ENCODE peak calls at places on chromosomes 6 and 20, in six cellular contexts. B, E, V, J, Q and L are unnamed samples.

GRCh38 chr6:23446394-23447001 is 679.5 kb upstream of the NRSN1 start:
- DNase-seq in B (peak), E (peak), V (no peak), J (peak), Q (peak), L (peak)

GRCh38 chr20:21424846-21425245 is 27.5 kb upstream of the NKX2-4 start:
- DNase-seq in B (no peak), E (no peak), V (no peak), J (no peak), Q (no peak), L (no peak)

GRCh38 chr6:39256294-39256693 is 27.0 kb upstream of the KCNK5 start:
- DNase-seq in B (no peak), E (no peak), V (no peak), J (no peak), Q (no peak), L (no peak)

GRCh38 chr6:162728177-162728571 is 400 bp downstream of the PACRG start:
- DNase-seq in B (no peak), E (no peak), V (no peak), J (no peak), Q (no peak), L (no peak)

GRCh38 chr20:4091332-4092135 is 76.2 kb upstream of the RNF24 start:
- DNase-seq in B (no peak), E (peak), V (peak), J (peak), Q (peak), L (no peak)

GRCh38 chr6:146267447-146267846 is 238.6 kb downstream of the GRM1 start:
- DNase-seq in B (no peak), E (no peak), V (no peak), J (no peak), Q (no peak), L (no peak)

GRCh38 chr6:170287371-170287876 is 3.5 kb downstream of the DLL1 start:
- DNase-seq in B (no peak), E (no peak), V (no peak), J (no peak), Q (no peak), L (no peak)

GRCh38 chr6:86255973-86256372 is 613.3 kb upstream of the SYNCRIP start:
- DNase-seq in B (no peak), E (no peak), V (no peak), J (no peak), Q (no peak), L (no peak)

GRCh38 chr20:3235661-3236324 is 3.2 kb downstream of the SLC4A11 start:
- DNase-seq in B (no peak), E (no peak), V (peak), J (no peak), Q (no peak), L (no peak)

GRCh38 chr6:112296122-112296521 is 41.8 kb upstream of the LAMA4 start:
- DNase-seq in B (peak), E (peak), V (peak), J (peak), Q (peak), L (no peak)

GRCh38 chr20:59421089-59421488 is 120.7 kb downstream of the EDN3 start:
- DNase-seq in B (no peak), E (no peak), V (no peak), J (no peak), Q (no peak), L (no peak)

GRCh38 chr6:17908831-17909230 is 78.6 kb downstream of the KIF13A start:
- DNase-seq in B (no peak), E (no peak), V (no peak), J (no peak), Q (no peak), L (no peak)

GRCh38 chr6:17758113-17758512 is 51.4 kb upstream of the NUP153 start:
- DNase-seq in B (no peak), E (no peak), V (no peak), J (no peak), Q (no peak), L (no peak)

GRCh38 chr20:40938020-40938419 is 90.6 kb upstream of the TOP1 start:
- DNase-seq in B (no peak), E (no peak), V (no peak), J (peak), Q (no peak), L (no peak)

GRCh38 chr20:50399003-50399916 is 110.9 kb upstream of the PTPN1 start:
- DNase-seq in B (no peak), E (peak), V (peak), J (no peak), Q (peak), L (no peak)

GRCh38 chr6:87766211-87766610 is 64.2 kb upstream of the AKIRIN2 start:
- DNase-seq in B (no peak), E (no peak), V (no peak), J (no peak), Q (no peak), L (no peak)

GRCh38 chr6:14406616-14407343 is 289.2 kb downstream of the CD83 start:
- DNase-seq in B (no peak), E (no peak), V (no peak), J (peak), Q (no peak), L (no peak)

GRCh38 chr20:7742479-7742878 is 197.8 kb downstream of the HAO1 start:
- DNase-seq in B (no peak), E (peak), V (no peak), J (no peak), Q (peak), L (no peak)

GRCh38 chr6:63333440-63333839 is 13.7 kb upstream of the LGSN start:
- DNase-seq in B (no peak), E (no peak), V (no peak), J (no peak), Q (no peak), L (no peak)

GRCh38 chr20:63520594-63520938 is at the start of gene PPDPF:
- DNase-seq in B (no peak), E (peak), V (no peak), J (peak), Q (peak), L (no peak)

GRCh38 chr6:52572536-52572935 is 4.3 kb downstream of the TRAM2 start:
- DNase-seq in B (no peak), E (no peak), V (no peak), J (no peak), Q (no peak), L (no peak)

GRCh38 chr6:93684339-93684738 is 265.0 kb upstream of the EPHA7 start:
- DNase-seq in B (no peak), E (peak), V (no peak), J (no peak), Q (no peak), L (no peak)

GRCh38 chr20:53943522-53944291 is 126.7 kb downstream of the BCAS1 start:
- DNase-seq in B (no peak), E (no peak), V (no peak), J (peak), Q (no peak), L (no peak)

GRCh38 chr6:112215901-112216300 is 38.5 kb downstream of the LAMA4 start:
- DNase-seq in B (no peak), E (no peak), V (no peak), J (no peak), Q (no peak), L (no peak)

GRCh38 chr20:9359561-9360308 is 154.7 kb upstream of the LAMP5 start:
- DNase-seq in B (peak), E (peak), V (peak), J (peak), Q (peak), L (peak)

GRCh38 chr20:14830466-14830865 is 493.1 kb upstream of the FLRT3 start:
- DNase-seq in B (no peak), E (no peak), V (no peak), J (no peak), Q (no peak), L (no peak)

GRCh38 chr20:56592817-56593216 is 36.3 kb upstream of the TFAP2C start:
- DNase-seq in B (no peak), E (no peak), V (no peak), J (no peak), Q (no peak), L (no peak)

GRCh38 chr20:35015863-35016193 is 60.2 kb downstream of the MYH7B start:
- DNase-seq in B (no peak), E (no peak), V (no peak), J (no peak), Q (no peak), L (no peak)

GRCh38 chr6:912871-913663 is 220.1 kb upstream of the EXOC2 start:
- DNase-seq in B (peak), E (peak), V (peak), J (no peak), Q (no peak), L (no peak)

GRCh38 chr6:125120054-125120590 is 33.5 kb upstream of the TPD52L1 start:
- DNase-seq in B (no peak), E (no peak), V (no peak), J (peak), Q (no peak), L (no peak)

GRCh38 chr6:125121894-125122293 is 31.7 kb upstream of the TPD52L1 start:
- DNase-seq in B (no peak), E (no peak), V (no peak), J (no peak), Q (no peak), L (no peak)

GRCh38 chr6:125123051-125123450 is 30.5 kb upstream of the TPD52L1 start:
- DNase-seq in B (no peak), E (no peak), V (no peak), J (no peak), Q (no peak), L (no peak)

GRCh38 chr6:125124250-125124777 is 29.3 kb upstream of the TPD52L1 start:
- DNase-seq in B (peak), E (peak), V (peak), J (peak), Q (peak), L (no peak)

DNA sequence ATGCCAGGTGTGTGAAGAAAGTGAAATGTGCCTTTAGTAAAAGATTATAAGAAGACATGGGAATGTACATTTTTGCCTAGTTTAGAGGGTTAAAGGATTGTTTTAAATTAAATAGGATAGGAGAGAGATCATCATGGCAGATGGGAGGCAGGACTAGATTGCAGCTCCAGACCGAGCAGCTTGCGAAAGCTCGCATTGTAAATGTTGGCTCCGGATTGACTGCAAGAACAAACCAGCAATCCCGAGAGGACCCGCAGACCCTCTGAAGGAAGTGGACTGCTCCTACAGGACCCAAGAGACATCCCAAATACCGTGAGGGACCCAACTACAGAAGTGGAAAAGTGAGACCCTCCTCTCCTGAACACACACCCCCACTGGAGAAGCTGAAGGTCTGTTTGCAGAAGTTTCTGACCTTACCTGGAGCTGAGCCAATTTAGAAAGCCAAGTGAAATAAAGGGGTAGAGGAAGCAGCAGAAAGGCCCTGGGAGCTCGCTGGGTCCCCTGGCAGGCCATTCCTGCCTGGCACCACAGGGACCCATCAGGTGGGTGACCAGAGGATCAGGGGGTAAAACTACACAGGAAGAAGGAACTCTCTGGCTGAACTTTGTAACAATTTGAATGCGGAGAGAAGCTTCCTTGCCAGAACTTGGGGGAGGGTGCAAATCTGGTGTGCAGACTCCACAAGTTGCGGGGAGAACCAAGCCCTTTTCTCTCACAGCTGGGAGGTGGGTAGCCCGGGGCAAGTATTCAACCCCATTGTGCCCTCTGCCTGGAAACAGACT is 29.9 kb upstream of the TPD52L1 start:
- DNase-seq in B (no peak), E (no peak), V (no peak), J (peak), Q (no peak), L (no peak)
- H3K4me3 ChIP-seq in B (peak), E (no peak), V (no peak), J (no peak), Q (no peak), L (peak)

GRCh38 chr6:36964349-36964748 is 9.8 kb downstream of the PI16 start:
- DNase-seq in B (no peak), E (no peak), V (no peak), J (no peak), Q (no peak), L (no peak)
- TF ChIP-seq EZH2 in B (no peak), E (no peak), V (no peak), J (no peak), Q (no peak), L (no peak)

GRCh38 chr6:113857565-113858066 is 471 bp downstream of the MARCKS start:
- DNase-seq in B (no peak), E (peak), V (no peak), J (peak), Q (no peak), L (no peak)

GRCh38 chr6:113855500-113856010 is 1.6 kb upstream of the MARCKS start:
- DNase-seq in B (no peak), E (peak), V (peak), J (peak), Q (peak), L (no peak)

GRCh38 chr6:113856571-113857564 is at the start of gene MARCKS:
- DNase-seq in B (peak), E (peak), V (peak), J (peak), Q (peak), L (peak)

GRCh38 chr6:113854531-113855499 is 2.3 kb upstream of the MARCKS start:
- DNase-seq in B (no peak), E (peak), V (peak), J (peak), Q (peak), L (no peak)

DNA sequence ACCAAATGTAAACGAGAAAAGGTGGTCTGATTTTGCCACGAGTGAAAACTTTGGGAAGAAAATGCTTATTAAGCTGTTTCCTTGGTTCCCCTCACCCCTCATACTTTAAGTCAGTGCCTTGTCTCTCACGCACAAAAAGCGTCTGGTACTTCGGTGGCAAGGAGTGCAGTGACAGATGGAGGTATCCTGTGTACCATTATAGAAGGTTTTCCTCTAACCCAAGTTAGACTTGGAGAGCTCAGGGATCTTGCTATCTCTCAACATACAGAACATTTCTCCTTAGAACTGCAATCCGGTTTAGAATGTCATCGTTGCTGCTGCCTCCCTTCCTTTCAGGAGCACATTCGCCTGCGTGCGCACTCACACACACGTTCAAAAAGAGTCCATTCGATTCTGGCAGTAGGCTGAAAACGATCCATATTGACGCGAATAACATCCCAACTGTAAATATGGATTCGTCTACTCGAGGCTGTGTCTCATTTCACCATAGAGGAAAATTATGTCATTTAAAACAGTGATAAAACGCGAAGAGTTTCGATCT is 1.1 kb upstream of the MARCKS start:
- DNase-seq in B (no peak), E (peak), V (no peak), J (peak), Q (peak), L (no peak)
- H3K4me3 ChIP-seq in B (peak), E (peak), V (peak), J (peak), Q (peak), L (peak)

GRCh38 chr6:85062884-85063283 is 298.5 kb upstream of the TBX18 start:
- DNase-seq in B (no peak), E (no peak), V (no peak), J (no peak), Q (no peak), L (no peak)
- TF ChIP-seq EZH2 in B (no peak), E (no peak), V (no peak), J (no peak), Q (no peak), L (no peak)